ENCODE peak calls at places on chromosome 3, in four cellular contexts. J is testis, Z is endodermal cell, B is Karpas-422. F is an unnamed sample.

GRCh38 chr3:59995563-59995962 is 945.7 kb upstream of the CFAP20DC start:
- DNase-seq in J (no peak), Z (no peak), B (no peak), F (no peak)

GRCh38 chr3:156668073-156668763 is 6.2 kb upstream of the TIPARP start:
- DNase-seq in Z (no peak), B (no peak), J (no peak), F (no peak)

GRCh38 chr3:84958495-84959469 is at the start of gene CADM2:
- DNase-seq in Z (peak; percentile 99), J (peak; percentile 95), B (no peak), F (peak; percentile 94)

GRCh38 chr3:25820372-25820771 is 30.5 kb downstream of the OXSM start:
- DNase-seq in B (no peak), Z (peak; percentile 46), J (no peak), F (no peak)

GRCh38 chr3:72892870-72893269 is 5.0 kb downstream of the GXYLT2 start:
- DNase-seq in J (peak; percentile 46), Z (peak; percentile 90), B (peak; percentile 80), F (peak; percentile 24)

GRCh38 chr3:23094890-23095462 is 108.2 kb upstream of the UBE2E2 start:
- DNase-seq in J (no peak), B (no peak), Z (no peak), F (no peak)

GRCh38 chr3:16761576-16761975 is 123.2 kb upstream of the PLCL2 start:
- DNase-seq in Z (no peak), B (no peak), J (no peak), F (no peak)

GRCh38 chr3:2876362-2876761 is 233.8 kb downstream of the IL5RA start:
- DNase-seq in B (peak; percentile 15), J (no peak), Z (no peak), F (no peak)

GRCh38 chr3:147191795-147192385 is 214.5 kb downstream of the ZIC4 start:
- DNase-seq in Z (peak; percentile 81), B (peak; percentile 76), J (peak; percentile 53), F (peak; percentile 37)

GRCh38 chr3:183265713-183266417 is 12.8 kb downstream of the B3GNT5 start:
- DNase-seq in B (no peak), Z (no peak), J (no peak), F (no peak)
- H3K27ac ChIP-seq in B (no peak overlapping the region), Z (peak overlapping the region; percentile 99), J (no peak overlapping the region), F (no peak overlapping the region)

DNA sequence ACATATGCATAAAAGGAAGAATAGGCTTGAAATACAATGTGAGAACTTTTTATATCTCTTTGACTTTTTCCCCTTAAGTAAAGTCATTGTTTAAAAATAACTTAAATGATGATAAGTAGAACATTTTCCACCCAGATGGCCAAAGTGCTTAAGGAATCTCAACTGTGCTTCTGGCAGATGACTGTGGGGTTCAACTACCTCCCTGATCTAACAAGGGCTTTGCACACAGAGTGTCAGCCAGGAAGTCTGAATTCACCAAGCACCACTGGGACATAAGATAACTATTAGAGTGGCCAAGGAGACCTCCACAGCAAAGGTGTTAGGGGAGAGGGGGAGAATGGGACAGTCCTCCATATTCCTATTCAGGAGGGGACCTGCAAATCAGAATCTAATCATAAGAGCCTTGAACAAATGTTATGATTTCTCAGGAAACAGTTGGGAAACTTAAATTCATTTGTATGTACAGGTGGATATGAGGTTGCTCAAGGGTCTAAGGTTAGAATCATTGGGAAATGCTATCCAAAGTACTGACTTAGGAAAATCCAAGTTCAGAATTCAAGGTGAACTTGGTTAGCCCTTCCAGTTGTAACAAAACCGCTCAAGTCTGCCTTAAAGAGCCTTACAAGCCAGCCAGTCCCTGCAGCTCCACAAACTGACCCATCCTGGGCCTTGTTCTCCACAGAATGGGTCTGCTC is at the start of gene FETUB:
- DNase-seq in J (no peak), B (no peak), Z (no peak), F (no peak)
- H3K27ac ChIP-seq in J (no peak within 1 kb of the TSS), B (no peak within 1 kb of the TSS), Z (no peak within 1 kb of the TSS), F (no peak within 1 kb of the TSS)

DNA sequence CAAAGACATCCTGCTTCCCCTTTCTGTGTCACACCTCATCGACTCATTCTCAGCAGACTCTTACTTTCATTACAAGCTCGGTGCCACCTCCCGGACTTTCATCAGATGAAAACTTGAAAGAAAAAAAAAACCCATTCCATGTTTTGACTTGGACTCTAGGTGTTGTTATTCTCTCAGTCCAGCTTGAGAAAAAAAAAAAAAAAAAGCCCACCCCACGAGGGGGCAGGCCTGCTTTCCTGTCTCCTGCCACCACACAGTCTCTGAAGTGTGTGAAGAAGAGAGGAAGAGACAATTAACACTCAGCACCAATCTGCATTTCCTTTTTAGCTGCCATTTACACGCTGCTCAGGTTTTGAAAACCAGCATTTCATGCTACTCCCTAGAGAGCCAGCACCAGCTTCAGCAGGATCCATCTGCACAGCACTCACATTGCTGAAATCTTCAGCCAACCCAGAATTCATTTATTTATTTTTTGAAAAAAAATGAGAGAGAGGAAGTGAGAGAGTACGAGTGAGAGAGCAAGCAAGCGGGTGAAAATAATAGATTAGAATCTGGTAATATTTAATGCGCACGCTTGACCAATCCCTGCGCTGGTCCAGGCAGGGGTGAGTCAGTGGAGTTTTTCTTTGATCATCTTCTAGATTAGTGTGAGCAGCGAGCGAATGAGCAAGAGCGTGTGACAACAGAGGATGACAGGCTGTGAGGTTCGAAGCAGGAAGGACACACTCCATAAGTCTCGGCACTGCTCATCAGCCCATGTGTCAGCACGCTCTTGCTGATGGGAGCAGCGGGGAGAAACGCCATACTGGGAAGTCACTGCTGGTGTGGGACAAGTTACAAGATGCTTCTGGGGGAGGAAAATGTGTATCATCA is 23.5 kb downstream of the ZNF80 start:
- DNase-seq in Z (peak; percentile 78), B (peak; percentile 96), J (no peak), F (no peak)
- H3K27ac ChIP-seq in Z (no peak overlapping the region), B (peak overlapping the region; percentile 98), J (no peak overlapping the region), F (no peak overlapping the region)

GRCh38 chr3:42012935-42013651 is 51.2 kb upstream of the ULK4 start:
- DNase-seq in J (peak; percentile 77), Z (peak; percentile 90), B (peak; percentile 94), F (peak; percentile 73)
- H3K27ac ChIP-seq in J (no peak overlapping the region), Z (peak overlapping the region; percentile 12), B (peak overlapping the region; percentile 97), F (peak overlapping the region; percentile 72)

DNA sequence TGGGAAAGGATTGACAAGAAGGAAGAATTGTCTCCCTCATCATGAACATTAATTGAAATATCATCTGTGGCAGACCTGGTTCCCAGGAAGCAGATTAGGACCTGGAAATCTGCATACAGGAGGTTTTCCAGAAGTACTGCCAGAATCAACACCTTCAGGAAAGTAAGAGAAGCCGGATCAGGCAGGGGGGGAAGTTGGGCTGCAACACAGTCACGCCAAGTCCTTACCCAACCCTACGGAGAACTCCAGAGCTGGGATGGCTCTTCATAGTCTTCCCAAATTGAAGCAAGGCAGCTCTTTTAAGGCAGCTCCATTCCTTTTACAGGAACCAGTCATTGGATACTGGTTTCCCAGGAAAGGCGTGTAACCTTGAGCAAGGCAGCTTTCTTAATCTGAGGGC is 35.2 kb upstream of the BFSP2 start:
- DNase-seq in B (no peak), J (no peak), Z (peak; percentile 25), F (no peak)
- H3K27ac ChIP-seq in B (no peak overlapping the region), J (no peak overlapping the region), Z (no peak overlapping the region), F (no peak overlapping the region)

GRCh38 chr3:10561162-10561561 is 55.8 kb upstream of the ATP2B2 start:
- DNase-seq in B (no peak), J (no peak), Z (no peak), F (no peak)
- H3K27ac ChIP-seq in B (no peak overlapping the region), J (no peak overlapping the region), Z (no peak overlapping the region), F (no peak overlapping the region)